ENCODE peak calls at places on chromosomes 4 and X, in four cellular contexts. U, P, K and S are unnamed samples.

GRCh38 chr4:9384126-9384525 is 21.2 kb downstream of the USP17L30 start:
- DNase-seq in P (no peak), U (no peak), K (no peak), S (no peak)

GRCh38 chrX:2464677-2465166 is 36.1 kb downstream of the DHRSX start:
- DNase-seq in P (no peak), U (peak), K (no peak), S (peak)

GRCh38 chr4:123102897-123103489 is 180.6 kb upstream of the NUDT6 start:
- DNase-seq in P (peak), K (no peak), U (peak), S (peak)

GRCh38 chr4:40333921-40334352 is 1.2 kb upstream of the CHRNA9 start:
- DNase-seq in K (no peak), U (no peak), P (no peak), S (peak)

GRCh38 chr4:103008875-103009729 is 10.4 kb downstream of the SLC9B1 start:
- DNase-seq in K (peak), P (peak), U (peak), S (peak)

GRCh38 chr4:1201851-1202525 is 29.6 kb upstream of the SPON2 start:
- DNase-seq in U (no peak), P (no peak), K (peak), S (no peak)

GRCh38 chr4:144449623-144450022 is 196.3 kb upstream of the HHIP start:
- DNase-seq in P (no peak), K (no peak), U (no peak), S (no peak)

GRCh38 chr4:82044141-82044993 is 329.4 kb downstream of the HNRNPD start:
- DNase-seq in P (no peak), U (no peak), K (no peak), S (no peak)

GRCh38 chr4:125123710-125124109 is 191.0 kb upstream of the FAT4 start:
- DNase-seq in U (no peak), K (no peak), P (no peak), S (no peak)

GRCh38 chrX:104318330-104319009 is 63.7 kb upstream of the ESX1 start:
- DNase-seq in K (no peak), P (peak), U (no peak), S (peak)

GRCh38 chr4:26223160-26223559 is 97.7 kb upstream of the RBPJ start:
- DNase-seq in P (no peak), U (no peak), K (no peak), S (no peak)

GRCh38 chr4:15542795-15543194 is 73.1 kb downstream of the CC2D2A start:
- DNase-seq in K (no peak), P (no peak), U (no peak), S (no peak)

GRCh38 chr4:107625503-107625902 is 94.5 kb downstream of the PAPSS1 start:
- DNase-seq in K (no peak), U (no peak), P (no peak), S (no peak)

GRCh38 chr4:114277690-114278089 is 298.2 kb upstream of the ARSJ start:
- DNase-seq in K (no peak), P (no peak), U (no peak), S (no peak)

GRCh38 chr4:96974295-96974694 is 1134.4 kb downstream of the PDHA2 start:
- DNase-seq in K (no peak), U (no peak), P (no peak), S (no peak)

GRCh38 chr4:139184129-139184528 is 7.1 kb upstream of the ELF2 start:
- DNase-seq in P (no peak), K (no peak), U (no peak), S (no peak)

GRCh38 chr4:48342559-48342878 is 1.2 kb downstream of the SLAIN2 start:
- DNase-seq in U (no peak), P (no peak), K (no peak), S (no peak)

GRCh38 chr4:137545461-137545861 is 13.2 kb upstream of the PCDH18 start:
- DNase-seq in K (no peak), P (no peak), U (no peak), S (no peak)

GRCh38 chrX:130414800-130415199 is 13.0 kb downstream of the RBMX2 start:
- DNase-seq in P (no peak), K (no peak), U (no peak), S (no peak)

GRCh38 chrX:9729161-9729885 is 36.3 kb downstream of the GPR143 start:
- DNase-seq in U (no peak), P (peak), K (no peak), S (no peak)

GRCh38 chr4:119113033-119113655 is 22.5 kb upstream of the MYOZ2 start:
- DNase-seq in K (no peak), P (no peak), U (no peak), S (peak)

GRCh38 chrX:140765043-140765784 is 55.7 kb downstream of the LINC00632 start:
- DNase-seq in K (no peak), P (no peak), U (no peak), S (no peak)

GRCh38 chr4:127364911-127365310 is 267.8 kb upstream of the INTU start:
- DNase-seq in K (no peak), P (no peak), U (no peak), S (no peak)

DNA sequence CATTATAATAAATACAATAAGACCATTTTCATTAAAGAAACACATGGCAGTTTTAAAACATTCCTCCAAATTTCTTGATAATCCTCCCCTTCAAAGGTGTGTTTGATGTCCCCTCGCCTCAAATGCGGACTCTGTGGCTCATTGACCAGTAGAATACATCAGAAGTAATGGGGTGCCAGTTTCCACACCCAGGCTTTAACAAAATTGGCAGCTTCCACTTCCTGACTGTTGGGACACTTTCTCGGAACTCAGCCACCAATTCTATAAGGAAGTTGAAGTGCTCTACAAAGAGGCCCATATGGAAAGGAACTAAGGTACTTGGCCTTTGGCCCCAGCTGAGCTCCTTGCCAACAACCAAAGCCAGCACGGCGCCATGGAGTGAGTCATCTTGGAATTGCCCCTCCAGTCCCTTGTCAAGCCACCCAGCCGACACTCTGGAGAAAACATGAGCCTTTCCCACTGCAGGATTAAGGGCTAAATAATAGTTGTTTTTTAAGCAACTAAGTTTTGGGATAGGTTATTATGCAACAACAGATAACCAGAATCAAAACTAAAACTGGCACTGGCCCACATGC is 262.2 kb upstream of the INTU start:
- DNase-seq in U (no peak), K (no peak), P (no peak), S (no peak)
- TF ChIP-seq CHD2 in U (no peak), K (no peak), P (no peak), S (no peak)

DNA sequence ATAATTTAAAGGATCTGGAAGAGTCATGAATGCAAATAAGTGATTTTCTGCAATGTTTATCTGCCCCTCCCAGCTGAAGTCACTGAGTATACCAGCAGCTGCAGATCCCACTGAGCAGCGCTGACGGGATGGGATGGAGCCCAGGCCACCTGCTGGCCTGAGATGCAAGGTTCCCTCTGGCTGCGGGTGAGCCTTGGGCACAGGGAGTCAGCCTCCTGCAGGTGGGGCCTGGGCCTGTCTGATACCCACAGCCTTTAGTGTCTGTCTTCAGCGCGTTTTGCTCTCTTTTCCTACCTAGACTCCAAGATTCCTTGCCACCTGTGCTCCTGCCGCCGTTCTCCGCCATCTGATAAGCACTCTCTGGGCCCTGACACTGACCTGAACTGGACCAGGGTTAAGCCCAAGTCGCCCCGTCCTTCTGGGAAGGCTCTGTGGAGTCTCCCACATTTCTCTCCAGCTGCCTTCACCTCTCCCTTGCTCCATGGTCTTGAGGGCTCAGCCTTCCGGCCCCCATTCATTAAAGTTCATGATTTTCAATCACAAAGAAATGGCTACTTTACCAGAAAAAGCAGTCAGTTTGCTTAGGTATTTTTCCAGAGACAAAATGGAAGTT is 223.1 kb upstream of the FAT1 start:
- DNase-seq in K (no peak), U (peak), P (peak), S (peak)
- TF ChIP-seq SMC3 in K (no peak), U (peak), P (peak), S (peak)

DNA sequence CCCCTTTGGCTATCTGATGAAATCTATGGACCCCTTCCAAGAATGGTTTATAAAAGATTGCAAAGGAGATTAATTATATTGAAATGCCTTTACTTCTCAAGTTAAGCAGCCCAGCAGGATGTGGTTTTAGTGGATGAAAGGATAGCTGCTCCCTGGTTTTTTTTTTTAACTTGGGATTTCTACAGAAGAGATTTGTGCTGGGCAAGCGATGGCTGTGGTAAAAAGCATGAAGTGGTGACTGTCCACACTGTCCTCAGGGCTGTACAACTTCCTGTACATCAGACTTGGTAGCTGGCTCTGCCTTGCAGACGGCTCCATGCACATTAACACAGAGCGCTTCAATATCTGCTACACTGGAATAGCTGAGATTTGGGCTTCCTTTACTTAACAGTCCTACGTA is 321.7 kb downstream of the DHX15 start:
- DNase-seq in U (no peak), P (no peak), K (no peak), S (no peak)
- TF ChIP-seq HDAC2 in U (no peak), P (no peak), K (no peak), S (no peak)

GRCh38 chr4:152591361-152591760 is 55.5 kb upstream of the FBXW7 start:
- DNase-seq in U (no peak), P (no peak), K (no peak), S (no peak)
- TF ChIP-seq CHD2 in U (no peak), P (no peak), K (no peak), S (no peak)

GRCh38 chr4:7901274-7901845 is 38.3 kb downstream of the AFAP1 start:
- DNase-seq in P (no peak), U (no peak), K (no peak), S (no peak)
- TF ChIP-seq SMC3 in P (no peak), U (no peak), K (no peak), S (no peak)

GRCh38 chr4:92497141-92497540 is 193.4 kb downstream of the GRID2 start:
- DNase-seq in K (no peak), P (no peak), U (no peak), S (no peak)
- TF ChIP-seq HDAC2 in K (no peak), P (no peak), U (no peak), S (no peak)

GRCh38 chr4:173448557-173448918 is 49.6 kb upstream of the SCRG1 start:
- DNase-seq in U (no peak), K (no peak), P (no peak), S (no peak)

GRCh38 chr4:173448919-173449641 is 50.2 kb upstream of the SCRG1 start:
- DNase-seq in U (no peak), P (no peak), K (no peak), S (no peak)

GRCh38 chr4:173450281-173450680 is 51.4 kb upstream of the SCRG1 start:
- DNase-seq in U (no peak), K (no peak), P (no peak), S (no peak)

GRCh38 chr4:173446416-173446815 is 47.5 kb upstream of the SCRG1 start:
- DNase-seq in U (no peak), K (no peak), P (no peak), S (no peak)

GRCh38 chr4:173448103-173448502 is 49.2 kb upstream of the SCRG1 start:
- DNase-seq in K (no peak), P (no peak), U (no peak), S (no peak)
- TF ChIP-seq CHD2 in K (no peak), P (no peak), U (no peak), S (no peak)

DNA sequence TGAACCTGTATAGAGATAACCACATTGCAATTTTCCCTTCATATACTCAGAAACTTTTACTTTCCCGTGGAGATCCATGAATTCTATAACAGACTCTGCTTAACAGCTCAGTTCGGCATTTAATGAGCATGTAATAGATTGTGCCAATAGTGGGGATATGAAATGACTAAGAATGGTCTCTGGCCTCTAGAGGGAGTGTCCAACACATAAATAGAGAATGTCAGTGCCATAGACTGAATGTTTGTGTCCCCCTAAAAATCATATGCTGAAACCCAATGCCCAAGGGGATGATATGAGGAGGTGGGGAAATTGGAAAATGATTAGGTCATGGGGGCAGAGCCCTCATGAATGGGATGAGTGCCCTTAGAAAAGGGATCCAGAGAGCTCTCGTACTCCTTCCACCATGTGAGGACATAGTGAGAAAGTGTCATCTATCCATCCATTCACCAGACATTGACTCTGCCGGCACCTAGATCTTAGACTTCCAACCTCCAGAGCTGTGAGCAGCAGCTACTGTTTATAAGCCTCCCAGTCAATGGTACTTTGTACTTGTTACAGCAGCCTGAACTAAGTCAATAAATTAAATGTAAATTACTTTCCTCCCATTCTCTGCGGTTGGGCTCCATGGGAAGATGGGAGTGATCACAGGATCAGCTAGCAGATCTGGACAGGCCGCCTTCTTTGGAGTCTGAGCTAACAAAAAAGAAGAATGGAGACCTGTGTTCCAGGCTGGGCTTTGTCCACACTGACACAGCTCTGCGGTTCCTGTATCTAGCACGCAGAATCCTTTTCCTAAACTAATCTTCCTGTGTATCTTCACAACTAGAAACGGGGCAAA is 28.1 kb upstream of the HPSE start:
- DNase-seq in P (peak), K (no peak), U (no peak), S (peak)
- TF ChIP-seq SMC3 in P (no peak), K (peak), U (peak), S (no peak)

DNA sequence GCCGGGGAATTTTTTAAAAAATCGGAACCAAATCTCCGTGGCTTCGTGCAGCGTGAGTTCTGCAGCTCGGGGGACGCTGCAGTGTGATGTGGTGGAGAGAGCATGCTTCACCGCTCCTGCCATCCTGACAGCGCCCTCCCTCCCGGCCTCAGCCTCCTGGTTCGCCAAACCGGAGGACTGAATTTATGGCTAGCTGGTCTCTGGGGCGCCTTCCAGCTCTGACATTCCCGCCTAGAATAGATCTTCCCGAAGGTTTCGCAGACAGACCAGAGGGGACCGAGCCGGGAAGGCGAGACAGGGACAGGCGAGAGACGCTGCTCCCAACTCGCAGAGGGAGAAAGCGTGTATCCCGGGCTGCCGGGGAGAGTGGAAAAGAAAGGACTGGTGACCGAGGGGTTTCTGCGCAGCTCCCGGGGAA is 25.9 kb downstream of the HOPX start:
- DNase-seq in K (no peak), P (no peak), U (no peak), S (no peak)
- TF ChIP-seq HDAC2 in K (no peak), P (no peak), U (no peak), S (no peak)

DNA sequence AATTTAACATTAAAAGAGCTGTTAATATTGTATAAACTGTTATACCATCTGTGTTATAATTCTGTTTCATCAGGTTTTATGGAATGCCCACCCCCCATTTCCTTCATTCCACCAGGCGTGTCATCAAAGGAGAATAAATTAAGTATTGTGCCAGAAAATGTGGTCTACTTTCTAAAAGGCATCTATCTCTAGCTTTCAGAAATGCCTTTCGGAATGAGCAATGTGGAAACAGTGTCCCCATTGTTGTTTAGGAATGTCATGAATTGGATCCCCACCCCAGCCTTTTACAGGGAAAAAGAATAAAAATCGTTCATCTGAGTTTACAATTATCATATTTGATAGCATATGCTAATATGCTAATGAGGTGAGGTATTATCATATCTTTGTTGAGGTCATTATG is 56.4 kb upstream of the CCDC160 start:
- DNase-seq in K (no peak), U (no peak), P (no peak), S (no peak)
- TF ChIP-seq CHD2 in K (no peak), U (no peak), P (no peak), S (no peak)